ENCODE peak calls at places on chromosomes 6 and 20, in five cellular contexts. B is cardiac muscle cell, J is right atrium auricular region, Q is RWPE2, D is fibroblast of lung. T is an unnamed sample.

GRCh38 chr6:32862725-32863124 is 8.7 kb downstream of the PSMB9 start:
- DNase-seq in B (no peak), J (no peak), Q (no peak), D (no peak), T (no peak)

GRCh38 chr6:33695451-33695855 is 16.0 kb downstream of the UQCC2 start:
- DNase-seq in B (no peak), J (no peak), Q (peak), D (no peak), T (no peak)

GRCh38 chr6:28747631-28748157 is 176.1 kb downstream of the TRIM27 start:
- DNase-seq in B (peak), J (no peak), Q (peak), D (peak), T (no peak)

GRCh38 chr6:144922120-144922722 is 637.1 kb downstream of the UTRN start:
- DNase-seq in B (no peak), J (no peak), Q (no peak), D (no peak), T (no peak)

GRCh38 chr6:35302604-35303218 is 5.1 kb downstream of the DEF6 start:
- DNase-seq in B (peak), J (no peak), Q (no peak), D (peak), T (peak)

GRCh38 chr20:44470327-44470726 is 5.3 kb upstream of the TTPAL start:
- DNase-seq in B (no peak), J (no peak), Q (no peak), D (no peak), T (no peak)

GRCh38 chr6:15493437-15494168 is 169.2 kb downstream of the DTNBP1 start:
- DNase-seq in B (no peak), J (peak), Q (no peak), D (peak), T (no peak)

GRCh38 chr6:48563426-48563825 is 452.4 kb upstream of the PTCHD4 start:
- DNase-seq in B (no peak), J (no peak), Q (no peak), D (no peak), T (no peak)

GRCh38 chr6:160031442-160031841 is 62.6 kb downstream of the IGF2R start:
- DNase-seq in B (no peak), J (no peak), Q (no peak), D (peak), T (no peak)

GRCh38 chr20:19407731-19408130 is 195.3 kb downstream of the SLC24A3 start:
- DNase-seq in B (no peak), J (no peak), Q (no peak), D (no peak), T (no peak)

GRCh38 chr6:156395276-156395675 is 381.9 kb upstream of the ARID1B start:
- DNase-seq in B (no peak), J (no peak), Q (no peak), D (no peak), T (no peak)

GRCh38 chr20:37529968-37530600 is 2.4 kb upstream of the BLCAP start:
- DNase-seq in B (no peak), J (no peak), Q (peak), D (no peak), T (no peak)

GRCh38 chr6:24125980-24126379 is at the start of gene NRSN1:
- DNase-seq in B (peak), J (no peak), Q (no peak), D (no peak), T (no peak)

GRCh38 chr6:170024940-170025339 is 265.9 kb downstream of the DLL1 start:
- DNase-seq in B (no peak), J (no peak), Q (no peak), D (no peak), T (no peak)

GRCh38 chr6:56727097-56727845 is 84.6 kb upstream of the DST start:
- DNase-seq in B (no peak), J (no peak), Q (no peak), D (peak), T (no peak)

GRCh38 chr20:43722153-43722505 is 4.7 kb downstream of the GTSF1L start:
- DNase-seq in B (no peak), J (no peak), Q (no peak), D (no peak), T (no peak)

GRCh38 chr20:11676618-11677289 is 240.9 kb upstream of the BTBD3 start:
- DNase-seq in B (peak), J (peak), Q (no peak), D (peak), T (no peak)

GRCh38 chr6:26214826-26215199 is 127.6 kb downstream of the HFE start:
- DNase-seq in B (no peak), J (no peak), Q (no peak), D (no peak), T (no peak)

GRCh38 chr6:42423244-42423643 is 28.5 kb downstream of the TRERF1 start:
- DNase-seq in B (no peak), J (no peak), Q (no peak), D (no peak), T (no peak)

GRCh38 chr6:119348308-119349040 is 1.1 kb downstream of the MAN1A1 start:
- DNase-seq in B (peak), J (no peak), Q (no peak), D (peak), T (peak)

GRCh38 chr20:57211949-57212889 is 54.2 kb downstream of the BMP7 start:
- DNase-seq in B (peak), J (peak), Q (peak), D (peak), T (no peak)

GRCh38 chr6:136235233-136235564 is 14.9 kb downstream of the MTFR2 start:
- DNase-seq in B (no peak), J (no peak), Q (no peak), D (peak), T (no peak)

GRCh38 chr6:145814501-145815350 is at the start of gene FBXO30:
- DNase-seq in B (peak), J (peak), Q (peak), D (peak), T (peak)

GRCh38 chr6:140340795-140341194 is 966.3 kb upstream of the CITED2 start:
- DNase-seq in B (no peak), J (no peak), Q (no peak), D (no peak), T (no peak)

GRCh38 chr6:151001387-151002063 is 136.0 kb downstream of the MTHFD1L start:
- DNase-seq in B (no peak), J (no peak), Q (no peak), D (no peak), T (no peak)

GRCh38 chr20:58042626-58043025 is 185.8 kb downstream of the ANKRD60 start:
- DNase-seq in B (no peak), J (no peak), Q (no peak), D (no peak), T (no peak)

GRCh38 chr20:4074877-4075455 is 59.6 kb upstream of the RNF24 start:
- DNase-seq in B (no peak), J (peak), Q (peak), D (no peak), T (no peak)

GRCh38 chr20:6976096-6976495 is 208.6 kb downstream of the BMP2 start:
- DNase-seq in B (no peak), J (no peak), Q (no peak), D (peak), T (no peak)

GRCh38 chr6:133159269-133159795 is 81.8 kb upstream of the EYA4 start:
- DNase-seq in B (no peak), J (no peak), Q (no peak), D (no peak), T (no peak)

GRCh38 chr6:170449231-170449630 is 103.9 kb downstream of the PSMB1 start:
- DNase-seq in B (no peak), J (no peak), Q (no peak), D (peak), T (no peak)

GRCh38 chr20:16201191-16201590 is 372.1 kb downstream of the KIF16B start:
- DNase-seq in B (no peak), J (no peak), Q (no peak), D (no peak), T (no peak)

GRCh38 chr6:149043476-149044130 is 273.9 kb upstream of the TAB2 start:
- DNase-seq in B (no peak), J (no peak), Q (no peak), D (no peak), T (no peak)

GRCh38 chr20:19121916-19122315 is 90.5 kb upstream of the SLC24A3 start:
- DNase-seq in B (no peak), J (no peak), Q (no peak), D (no peak), T (no peak)

GRCh38 chr6:38012573-38012972 is 193.0 kb downstream of the ZFAND3 start:
- DNase-seq in B (peak), J (no peak), Q (no peak), D (peak), T (no peak)

GRCh38 chr20:32281711-32282110 is 4.3 kb downstream of the KIF3B start:
- DNase-seq in B (no peak), J (no peak), Q (peak), D (no peak), T (no peak)

GRCh38 chr6:40328376-40328987 is 258.7 kb downstream of the LRFN2 start:
- DNase-seq in B (peak), J (no peak), Q (no peak), D (no peak), T (no peak)

GRCh38 chr20:17742426-17743130 is 42.8 kb downstream of the BANF2 start:
- DNase-seq in B (no peak), J (no peak), Q (no peak), D (no peak), T (no peak)

GRCh38 chr6:139290787-139291294 is 957 bp downstream of the TXLNB start:
- DNase-seq in B (peak), J (no peak), Q (no peak), D (peak), T (no peak)

GRCh38 chr6:85593438-85594196 is at the start of gene SNX14:
- DNase-seq in B (peak), J (peak), Q (peak), D (peak), T (peak)
- TF ChIP-seq CTCF in B (no peak), J (no peak), Q (peak), D (no peak), T (no peak)

GRCh38 chr6:6221829-6222535 is 98.5 kb downstream of the F13A1 start:
- DNase-seq in B (peak), J (no peak), Q (no peak), D (no peak), T (no peak)
- TF ChIP-seq CTCF in B (no peak), J (no peak), Q (peak), D (no peak), T (no peak)

GRCh38 chr20:13487202-13487601 is 151.5 kb downstream of the TASP1 start:
- DNase-seq in B (no peak), J (no peak), Q (no peak), D (no peak), T (no peak)

GRCh38 chr20:13486694-13487093 is 152.0 kb downstream of the TASP1 start:
- DNase-seq in B (no peak), J (no peak), Q (no peak), D (no peak), T (no peak)

GRCh38 chr20:13493143-13493542 is 145.6 kb downstream of the TASP1 start:
- DNase-seq in B (no peak), J (no peak), Q (no peak), D (no peak), T (no peak)

GRCh38 chr20:13494019-13494418 is 144.7 kb downstream of the TASP1 start:
- DNase-seq in B (no peak), J (no peak), Q (no peak), D (peak), T (no peak)

GRCh38 chr20:13492001-13492480 is 146.7 kb downstream of the TASP1 start:
- DNase-seq in B (peak), J (peak), Q (no peak), D (peak), T (no peak)
- TF ChIP-seq CTCF in B (no peak), J (no peak), Q (no peak), D (no peak), T (no peak)

DNA sequence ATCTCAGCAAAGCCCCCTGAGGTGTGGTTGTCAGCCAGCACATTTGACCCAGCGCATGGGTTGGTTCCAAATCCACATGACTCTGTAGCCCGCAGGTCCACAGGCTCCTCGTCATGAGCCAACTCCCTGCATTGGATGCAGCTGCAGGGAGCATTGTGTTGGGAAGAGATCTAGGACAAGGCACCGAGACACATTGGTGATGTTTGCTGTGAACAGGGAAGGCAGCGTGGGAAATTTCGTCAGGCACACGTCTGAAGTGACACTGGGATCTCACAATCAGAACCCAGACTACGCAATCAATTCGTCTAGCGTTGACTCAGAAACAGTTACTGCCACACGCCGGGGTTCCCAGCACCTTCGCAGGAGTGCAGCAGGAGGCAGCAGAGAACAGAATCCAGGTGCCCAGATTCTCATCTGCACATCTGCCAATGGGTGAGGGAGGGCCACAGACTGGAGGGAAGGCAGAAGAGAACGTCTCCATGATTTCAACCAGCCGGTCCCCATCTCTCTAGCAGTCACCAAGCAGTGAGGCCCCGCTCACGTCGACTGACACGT is 177.0 kb downstream of the TTLL2 start:
- DNase-seq in B (peak), J (no peak), Q (no peak), D (no peak), T (no peak)
- TF ChIP-seq CTCF in B (peak), J (no peak), Q (no peak), D (no peak), T (no peak)

GRCh38 chr6:88895911-88896310 is 67.5 kb downstream of the RNGTT start:
- DNase-seq in B (no peak), J (no peak), Q (no peak), D (no peak), T (no peak)

GRCh38 chr6:88899569-88900316 is 63.7 kb downstream of the RNGTT start:
- DNase-seq in B (no peak), J (no peak), Q (no peak), D (no peak), T (no peak)
- TF ChIP-seq CTCF in B (peak), J (no peak), Q (peak), D (no peak), T (no peak)